ENCODE peak calls at places on chromosomes 12 and 14, in five cellular contexts. M is NCI-H69; I is hepatocyte; W is pancreas; B is CD4-positive, CD25-positive, alpha-beta regulatory T cell. Y is an unnamed sample.

GRCh38 chr12:42483534-42483857 is 106.0 kb downstream of the PRICKLE1 start:
- DNase-seq in I (peak; percentile 62), M (peak; percentile 73), B (no peak), W (no peak), Y (no peak)

GRCh38 chr14:52033131-52033642 is 35.7 kb downstream of the NID2 start:
- DNase-seq in W (no peak), M (peak; percentile 37), B (no peak), I (no peak), Y (peak; percentile 34)

GRCh38 chr14:41799817-41800216 is 193.1 kb downstream of the LRFN5 start:
- DNase-seq in M (no peak), W (no peak), B (no peak), I (no peak), Y (no peak)

GRCh38 chr14:96263347-96264199 is 7.6 kb downstream of the BDKRB1 start:
- DNase-seq in W (no peak), M (peak; percentile 77), B (peak; percentile 4), I (no peak), Y (no peak)

GRCh38 chr12:3820122-3820521 is 53.1 kb downstream of the PARP11 start:
- DNase-seq in B (no peak), M (no peak), I (no peak), W (no peak), Y (no peak)

GRCh38 chr12:28104338-28104737 is 85.9 kb upstream of the CCDC91 start:
- DNase-seq in M (no peak), W (no peak), I (no peak), B (no peak), Y (peak; percentile 38)

GRCh38 chr14:104768437-104769323 is 15.7 kb downstream of the SIVA1 start:
- DNase-seq in W (peak; percentile 81), B (peak; percentile 83), M (peak; percentile 83), I (peak; percentile 93), Y (peak; percentile 94)

GRCh38 chr12:12275874-12276273 is 9.0 kb upstream of the LRP6 start:
- DNase-seq in I (no peak), W (no peak), M (no peak), B (no peak), Y (no peak)

GRCh38 chr12:76690916-76691700 is 72.8 kb upstream of the ZDHHC17 start:
- DNase-seq in M (no peak), W (no peak), B (no peak), I (no peak), Y (no peak)

GRCh38 chr14:91424813-91425719 is 7.4 kb upstream of the CCDC88C start:
- DNase-seq in I (peak; percentile 9), W (no peak), B (no peak), M (peak; percentile 18), Y (no peak)

GRCh38 chr14:75303415-75303814 is 24.8 kb downstream of the FOS start:
- DNase-seq in M (peak; percentile 83), I (peak; percentile 90), B (peak; percentile 78), W (peak; percentile 54), Y (peak; percentile 86)

GRCh38 chr12:95881331-95881955 is 22.7 kb downstream of the SNRPF start:
- DNase-seq in I (no peak), M (peak; percentile 98), B (no peak), W (no peak), Y (no peak)

GRCh38 chr14:101564819-101565698 is 3.8 kb downstream of the DIO3 start:
- DNase-seq in I (no peak), W (no peak), M (no peak), B (no peak), Y (peak; percentile 46)

GRCh38 chr14:45610303-45610702 is 357.3 kb upstream of the MIS18BP1 start:
- DNase-seq in M (peak; percentile 8), I (peak; percentile 47), W (no peak), B (no peak), Y (peak; percentile 64)

GRCh38 chr12:103680591-103681065 is 93.6 kb downstream of the STAB2 start:
- DNase-seq in B (no peak), M (peak; percentile 39), I (no peak), W (no peak), Y (peak; percentile 39)

GRCh38 chr12:61870658-61871559 is 389.3 kb upstream of the USP15 start:
- DNase-seq in B (peak; percentile 80), I (no peak), M (no peak), W (no peak), Y (no peak)

GRCh38 chr14:73833530-73834257 is 17.9 kb upstream of the PTGR2 start:
- DNase-seq in B (no peak), M (peak; percentile 52), I (peak; percentile 53), W (peak; percentile 30), Y (peak; percentile 43)